ENCODE peak calls at places on chromosomes 7 and 10, in eight cellular contexts. P, Q, F, J, S, X, R and A are unnamed samples.

GRCh38 chr7:146768941-146769340 is 652.3 kb downstream of the CNTNAP2 start:
- DNase-seq in P (no peak), Q (no peak), F (no peak), J (no peak), S (no peak), X (no peak), R (no peak), A (no peak)

GRCh38 chr10:71069909-71070666 is 142.3 kb upstream of the UNC5B start:
- DNase-seq in P (no peak), Q (no peak), F (no peak), J (no peak), S (no peak), X (no peak), R (no peak), A (no peak)

GRCh38 chr7:26279405-26279804 is 12.3 kb upstream of the SNX10 start:
- DNase-seq in P (no peak), Q (no peak), F (no peak), J (no peak), S (no peak), X (no peak), R (no peak), A (no peak)

GRCh38 chr10:3293536-3294431 is 121.2 kb upstream of the PITRM1 start:
- DNase-seq in P (no peak), Q (no peak), F (peak; percentile 17), J (no peak), S (no peak), X (no peak), R (no peak), A (no peak)

GRCh38 chr10:6175329-6176055 is 27.2 kb upstream of the PFKFB3 start:
- DNase-seq in P (no peak), Q (no peak), F (no peak), J (no peak), S (no peak), X (no peak), R (no peak), A (no peak)

GRCh38 chr7:131110294-131111080 is 217.2 kb upstream of the MKLN1 start:
- DNase-seq in P (no peak), Q (no peak), F (peak; percentile 34), J (no peak), S (no peak), X (peak; percentile 76), R (no peak), A (no peak)

GRCh38 chr10:64116731-64117130 is 595.5 kb downstream of the REEP3 start:
- DNase-seq in P (no peak), Q (no peak), F (no peak), J (no peak), S (no peak), X (peak; percentile 2), R (no peak), A (no peak)

GRCh38 chr10:123995461-123996131 is 97.8 kb downstream of the CHST15 start:
- DNase-seq in P (peak; percentile 89), Q (peak; percentile 55), F (peak; percentile 66), J (peak; percentile 80), S (peak; percentile 67), X (peak; percentile 74), R (peak; percentile 69), A (no peak)

DNA sequence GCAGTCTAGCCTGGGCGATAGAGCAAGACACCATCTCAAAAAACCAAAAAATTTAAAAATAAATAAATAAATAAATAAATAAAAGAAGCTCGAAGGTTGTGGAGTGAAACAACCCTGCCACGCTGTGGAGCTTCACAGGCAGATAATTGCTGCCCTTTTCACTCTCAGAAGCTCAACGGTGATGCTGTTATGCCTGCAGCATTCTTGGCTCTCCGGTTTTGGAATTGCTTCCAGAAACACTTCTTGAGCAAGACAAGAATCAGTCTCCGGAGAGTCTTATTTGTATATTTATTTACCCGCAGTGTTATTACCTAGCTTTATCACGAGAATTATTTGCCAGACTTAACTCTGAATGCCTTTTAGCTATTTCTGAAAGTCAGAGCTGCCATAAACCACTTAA is 40.5 kb upstream of the UBE2H start:
- DNase-seq in P (no peak), Q (no peak), F (no peak), J (no peak), S (no peak), X (no peak), R (no peak), A (no peak)
- TF ChIP-seq CTCF in P (no peak), Q (no peak), F (no peak), J (no peak), S (no peak), X (no peak), R (no peak), A (no peak)

GRCh38 chr7:102077081-102077480 is 209.6 kb upstream of the SH2B2 start:
- DNase-seq in P (no peak), Q (no peak), F (no peak), J (no peak), S (no peak), X (no peak), R (no peak), A (no peak)

GRCh38 chr7:102081244-102081627 is 205.4 kb upstream of the SH2B2 start:
- DNase-seq in P (no peak), Q (no peak), F (no peak), J (no peak), S (no peak), X (no peak), R (no peak), A (no peak)

GRCh38 chr7:102080003-102080361 is 206.7 kb upstream of the SH2B2 start:
- DNase-seq in P (no peak), Q (no peak), F (no peak), J (no peak), S (no peak), X (no peak), R (no peak), A (no peak)

GRCh38 chr7:102080371-102081243 is 206.1 kb upstream of the SH2B2 start:
- DNase-seq in P (no peak), Q (no peak), F (no peak), J (no peak), S (no peak), X (peak; percentile 69), R (no peak), A (no peak)

GRCh38 chr7:102079140-102080002 is 207.3 kb upstream of the SH2B2 start:
- DNase-seq in P (no peak), Q (no peak), F (no peak), J (no peak), S (no peak), X (no peak), R (no peak), A (no peak)
- H3K4me3 ChIP-seq in P (no peak overlapping the region), Q (no peak overlapping the region), F (no peak overlapping the region), J (no peak overlapping the region), S (peak overlapping the region; percentile 37), X (no peak overlapping the region), R (no peak overlapping the region), A (no peak overlapping the region)

GRCh38 chr10:93098816-93099215 is 25.1 kb downstream of the CYP26A1 start:
- DNase-seq in P (no peak), Q (no peak), F (no peak), J (no peak), S (no peak), X (no peak), R (no peak), A (no peak)

GRCh38 chr10:93097386-93097785 is 23.7 kb downstream of the CYP26A1 start:
- DNase-seq in P (no peak), Q (no peak), F (no peak), J (no peak), S (no peak), X (no peak), R (no peak), A (no peak)

GRCh38 chr10:93096901-93097300 is 23.2 kb downstream of the CYP26A1 start:
- DNase-seq in P (no peak), Q (no peak), F (no peak), J (no peak), S (no peak), X (no peak), R (no peak), A (no peak)

GRCh38 chr10:93091960-93092359 is 18.3 kb downstream of the CYP26A1 start:
- DNase-seq in P (no peak), Q (no peak), F (no peak), J (no peak), S (no peak), X (no peak), R (no peak), A (no peak)

GRCh38 chr10:93095225-93095624 is 21.5 kb downstream of the CYP26A1 start:
- DNase-seq in P (no peak), Q (no peak), F (no peak), J (no peak), S (no peak), X (no peak), R (no peak), A (no peak)
- TF ChIP-seq CTCF in P (no peak), Q (no peak), F (no peak), J (no peak), S (no peak), X (peak; percentile 11), R (no peak), A (no peak)

DNA sequence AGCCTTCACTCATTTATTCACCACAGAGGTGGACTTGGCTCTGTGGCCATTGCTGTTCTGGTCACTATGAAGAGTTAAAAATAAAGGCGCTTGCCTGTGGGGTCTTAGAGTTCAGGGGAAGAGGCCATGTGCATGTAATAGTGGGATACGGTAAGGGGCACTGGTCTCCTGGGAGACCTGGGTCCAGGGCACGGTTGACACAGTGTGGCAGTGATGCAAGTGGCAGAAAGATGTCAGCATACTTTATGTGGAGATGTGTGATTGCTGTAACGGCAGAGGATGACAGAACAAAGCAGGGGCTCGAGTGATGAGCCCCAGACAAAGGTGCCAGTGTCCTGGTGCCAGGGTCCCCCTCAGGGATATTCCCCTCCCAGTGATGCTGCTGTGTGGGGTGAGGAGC is 8.6 kb downstream of the ZSCAN25 start:
- DNase-seq in P (no peak), Q (no peak), F (no peak), J (no peak), S (no peak), X (no peak), R (no peak), A (no peak)
- H3K4me3 ChIP-seq in P (no peak overlapping the region), Q (no peak overlapping the region), F (no peak overlapping the region), J (no peak overlapping the region), S (no peak overlapping the region), X (no peak overlapping the region), R (no peak overlapping the region), A (no peak overlapping the region)

DNA sequence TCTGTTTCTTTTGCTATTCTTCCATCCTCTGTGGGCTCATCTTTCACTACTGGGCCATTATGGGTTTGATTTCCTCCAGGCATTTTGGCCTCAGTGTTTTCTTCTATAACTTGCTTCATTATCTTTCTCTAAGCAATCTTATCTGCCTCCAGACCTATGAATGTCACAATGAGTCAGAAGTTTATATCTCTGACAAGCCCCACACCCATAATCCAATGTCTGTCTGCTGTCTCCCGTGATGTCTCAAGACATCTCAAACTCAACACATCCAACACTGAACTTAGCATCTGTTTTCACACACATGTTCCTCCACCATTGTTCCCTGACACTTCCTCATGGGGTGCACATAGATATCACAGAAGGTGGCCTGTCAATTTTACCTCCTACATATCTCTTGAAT is 46.7 kb upstream of the RHOBTB1 start:
- DNase-seq in P (no peak), Q (no peak), F (no peak), J (no peak), S (no peak), X (no peak), R (no peak), A (no peak)
- TF ChIP-seq CTCF in P (no peak), Q (no peak), F (no peak), J (no peak), S (no peak), X (no peak), R (no peak), A (no peak)

GRCh38 chr10:11746883-11747539 is 4.8 kb downstream of the ECHDC3 start:
- DNase-seq in P (no peak), Q (no peak), F (no peak), J (no peak), S (no peak), X (peak; percentile 17), R (no peak), A (no peak)
- H3K4me3 ChIP-seq in P (no peak overlapping the region), Q (no peak overlapping the region), F (no peak overlapping the region), J (no peak overlapping the region), S (no peak overlapping the region), X (no peak overlapping the region), R (no peak overlapping the region), A (no peak overlapping the region)

GRCh38 chr10:33487014-33487776 is 152.7 kb upstream of the NRP1 start:
- DNase-seq in P (no peak), Q (no peak), F (peak; percentile 9), J (no peak), S (no peak), X (peak; percentile 33), R (no peak), A (no peak)
- TF ChIP-seq CTCF in P (no peak), Q (peak; percentile 50), F (peak; percentile 12), J (no peak), S (no peak), X (peak; percentile 21), R (no peak), A (peak; percentile 23)